ENCODE peak calls at places on chromosomes 1 and 21, in five cellular contexts. K is brain microvascular endothelial cell, S is SJSA1, E is psoas muscle, Q is aorta. I is an unnamed sample.

GRCh38 chr1:28112388-28113311 is 24.2 kb upstream of the EYA3 start:
- DNase-seq in E (no peak), S (peak; percentile 70), Q (peak; percentile 63), K (peak; percentile 84), I (no peak)

GRCh38 chr1:112247036-112247597 is 148.9 kb upstream of the CTTNBP2NL start:
- DNase-seq in E (no peak), K (no peak), S (no peak), Q (no peak), I (no peak)

GRCh38 chr1:38860464-38860816 is 868 bp upstream of the RRAGC start:
- DNase-seq in K (no peak), Q (no peak), S (no peak), E (no peak), I (no peak)

GRCh38 chr21:43306391-43306790 is 120.5 kb downstream of the SIK1 start:
- DNase-seq in E (no peak), K (no peak), S (no peak), Q (no peak), I (no peak)

GRCh38 chr21:28781602-28782274 is 210.9 kb downstream of the LTN1 start:
- DNase-seq in S (peak; percentile 10), Q (no peak), E (no peak), K (peak; percentile 44), I (no peak)

GRCh38 chr21:32587651-32588050 is 2.3 kb upstream of the TCP10L start:
- DNase-seq in E (no peak), K (no peak), S (no peak), Q (no peak), I (no peak)

GRCh38 chr1:151992345-151993083 is 1.1 kb downstream of the S100A10 start:
- DNase-seq in E (peak; percentile 88), Q (peak; percentile 92), S (peak; percentile 94), K (peak; percentile 87), I (no peak)

GRCh38 chr1:153422450-153423068 is 6.2 kb downstream of the S100A7A start:
- DNase-seq in E (peak; percentile 75), S (peak; percentile 44), K (peak; percentile 59), Q (peak; percentile 80), I (peak; percentile 8)

GRCh38 chr21:41899431-41900202 is 20.5 kb upstream of the PRDM15 start:
- DNase-seq in S (no peak), K (no peak), E (no peak), Q (no peak), I (no peak)

GRCh38 chr1:12095822-12096263 is 32.7 kb downstream of the TNFRSF8 start:
- DNase-seq in E (no peak), S (no peak), K (no peak), Q (peak; percentile 2), I (no peak)

GRCh38 chr1:211352985-211353515 is 26.4 kb downstream of the TRAF5 start:
- DNase-seq in K (no peak), Q (no peak), S (no peak), E (no peak), I (no peak)

GRCh38 chr1:28981170-28981569 is 66.8 kb downstream of the EPB41 start:
- DNase-seq in S (no peak), Q (no peak), E (no peak), K (no peak), I (peak; percentile 51)

GRCh38 chr1:206655471-206655882 is 20.1 kb downstream of the DYRK3 start:
- DNase-seq in E (no peak), K (no peak), S (no peak), Q (no peak), I (no peak)

DNA sequence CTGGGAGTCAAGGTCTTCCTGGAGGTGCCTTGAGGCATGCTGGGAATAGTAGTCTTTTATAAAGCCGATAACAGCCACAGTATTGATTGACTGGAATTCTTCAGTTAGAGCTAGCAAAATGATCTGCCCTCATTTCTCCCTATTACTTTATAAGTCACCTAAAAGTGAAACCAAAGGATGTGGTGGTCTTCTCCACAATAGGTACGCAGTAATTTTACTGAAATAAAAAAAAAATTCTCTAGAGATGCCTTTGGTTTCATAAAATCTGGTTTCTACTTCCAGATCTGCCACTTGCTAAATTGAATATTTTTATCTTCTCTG is 518 bp upstream of the NDC1 start:
- DNase-seq in K (no peak), Q (no peak), E (no peak), S (no peak), I (no peak)
- H3K4me3 ChIP-seq in K (peak overlapping the region; percentile 98), Q (peak overlapping the region; percentile 36), E (peak overlapping the region; percentile 90), S (peak overlapping the region; percentile 76), I (peak overlapping the region; percentile 91)

GRCh38 chr1:232624892-232625291 is 5.0 kb downstream of the SIPA1L2 start:
- DNase-seq in E (no peak), Q (no peak), K (no peak), S (no peak), I (no peak)

GRCh38 chr1:232622981-232623380 is 7.0 kb downstream of the SIPA1L2 start:
- DNase-seq in K (no peak), Q (no peak), E (no peak), S (no peak), I (no peak)

GRCh38 chr1:232620356-232620841 is 9.5 kb downstream of the SIPA1L2 start:
- DNase-seq in E (no peak), K (peak; percentile 52), Q (peak; percentile 63), S (peak; percentile 44), I (peak; percentile 79)

GRCh38 chr1:232621050-232621449 is 8.9 kb downstream of the SIPA1L2 start:
- DNase-seq in S (no peak), K (no peak), E (no peak), Q (no peak), I (no peak)

GRCh38 chr1:232622378-232622777 is 7.6 kb downstream of the SIPA1L2 start:
- DNase-seq in E (no peak), K (no peak), Q (no peak), S (no peak), I (no peak)
- H3K27ac ChIP-seq in E (peak overlapping the region; percentile 19), K (no peak overlapping the region), Q (no peak overlapping the region), S (no peak overlapping the region), I (no peak overlapping the region)

DNA sequence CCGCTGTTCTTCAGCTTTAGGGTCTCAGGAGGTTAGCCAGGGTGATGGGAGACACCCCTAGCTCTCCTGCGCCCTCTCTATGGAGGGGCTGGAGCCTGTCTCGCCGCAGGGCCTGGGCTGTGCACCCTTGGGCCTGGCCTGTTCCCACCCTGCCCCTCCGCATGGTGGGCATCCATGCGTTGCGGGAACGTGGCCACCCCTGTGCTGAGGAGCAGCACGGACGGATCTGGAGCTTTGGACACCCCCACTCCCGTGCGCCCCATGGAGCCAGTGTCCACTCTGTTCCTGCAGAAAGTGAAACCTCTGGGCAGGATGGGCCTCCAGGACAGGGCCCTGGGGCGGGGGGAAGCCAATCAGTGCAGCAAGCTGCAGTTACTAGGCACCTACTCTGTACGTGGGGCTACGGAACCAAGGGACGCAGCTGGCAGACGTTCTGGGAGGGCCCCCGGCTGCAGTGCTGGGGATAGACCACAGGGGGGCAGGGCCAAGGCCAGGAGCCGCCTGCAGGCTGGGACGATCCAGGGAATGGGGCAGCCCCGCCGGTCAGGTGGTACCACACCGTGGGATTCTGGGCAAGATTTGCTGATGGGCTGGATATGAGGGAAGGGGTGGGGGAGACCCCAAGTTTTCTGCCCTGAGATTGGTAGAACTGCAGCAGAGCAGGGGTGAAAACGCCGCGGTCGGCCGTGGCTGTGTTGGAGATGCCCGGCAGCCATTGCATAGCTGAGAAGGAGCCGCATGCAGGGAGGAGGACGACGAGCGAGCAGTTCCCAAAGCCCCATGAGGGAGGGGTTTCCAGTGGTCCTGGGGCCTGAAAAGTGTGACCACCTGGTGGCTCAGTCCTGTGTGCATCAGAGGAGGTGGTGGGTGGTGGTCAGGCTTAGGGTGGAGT is 43.3 kb downstream of the TP73 start:
- DNase-seq in K (peak; percentile 23), S (no peak), E (peak; percentile 75), Q (no peak), I (no peak)
- H3K4me3 ChIP-seq in K (no peak overlapping the region), S (no peak overlapping the region), E (no peak overlapping the region), Q (no peak overlapping the region), I (no peak overlapping the region)

GRCh38 chr1:32361674-32362473 is 411 bp downstream of the FAM229A start:
- DNase-seq in K (peak; percentile 20), S (no peak), E (peak; percentile 78), Q (peak; percentile 71), I (no peak)

GRCh38 chr1:32358435-32358834 is 3.9 kb downstream of the FAM229A start:
- DNase-seq in K (no peak), S (no peak), Q (no peak), E (no peak), I (no peak)

GRCh38 chr1:32363713-32364112 is 1.4 kb downstream of the TSSK3 start:
- DNase-seq in S (no peak), K (no peak), E (peak; percentile 78), Q (no peak), I (no peak)

GRCh38 chr1:32362474-32363313 is at the start of the genes FAM229A and TSSK3:
- DNase-seq in Q (no peak), E (no peak), S (no peak), K (no peak), I (no peak)

GRCh38 chr1:32361308-32361673 is 994 bp downstream of the FAM229A start:
- DNase-seq in Q (no peak), S (no peak), E (peak; percentile 64), K (no peak), I (no peak)
- H3K27ac ChIP-seq in Q (no peak overlapping the region), S (no peak overlapping the region), E (no peak overlapping the region), K (no peak overlapping the region), I (no peak overlapping the region)

GRCh38 chr21:26964379-26964778 is 2.5 kb downstream of the ADAMTS5 start:
- DNase-seq in E (peak; percentile 85), K (no peak), Q (peak; percentile 68), S (no peak), I (no peak)

GRCh38 chr21:26966978-26967913 is at the start of gene ADAMTS5:
- DNase-seq in S (peak; percentile 72), Q (peak; percentile 66), E (peak; percentile 80), K (peak; percentile 58), I (no peak)

GRCh38 chr21:26966360-26966977 is 419 bp downstream of the ADAMTS5 start:
- DNase-seq in S (peak; percentile 27), E (no peak), K (no peak), Q (peak; percentile 34), I (no peak)

GRCh38 chr21:26965567-26966359 is 1.1 kb downstream of the ADAMTS5 start:
- DNase-seq in K (peak; percentile 14), S (no peak), E (peak; percentile 79), Q (peak; percentile 48), I (no peak)

GRCh38 chr21:26965091-26965566 is 1.8 kb downstream of the ADAMTS5 start:
- DNase-seq in S (no peak), E (no peak), Q (peak; percentile 39), K (no peak), I (no peak)
- H3K4me3 ChIP-seq in S (no peak overlapping the region), E (peak overlapping the region; percentile 74), Q (no peak overlapping the region), K (peak overlapping the region; percentile 66), I (no peak overlapping the region)

I was measured in SK-N-MC.